ENCODE peak calls at places on chromosomes 11 and 22, in four cellular contexts. A, R, V and F are unnamed samples.
A peak's percentile ranks its signal among the peaks of the same experiment; 100 is the strongest.

GRCh38 chr11:120648706-120649250 is 137.2 kb downstream of the GRIK4 start:
- DNase-seq in A (no peak), R (no peak), V (no peak), F (no peak)

GRCh38 chr11:2761131-2762030 is 61.6 kb upstream of the KCNQ1OT1 start:
- DNase-seq in A (no peak), R (no peak), V (no peak), F (no peak)

GRCh38 chr22:48357961-48358360 is 1469.7 kb downstream of the BRD1 start:
- DNase-seq in A (no peak), R (no peak), V (no peak), F (no peak)

GRCh38 chr22:49838771-49839717 is 11.4 kb upstream of the BRD1 start:
- DNase-seq in A (peak; percentile 78), R (peak; percentile 56), V (peak; percentile 25), F (no peak)

GRCh38 chr11:111531687-111532364 is 8.7 kb upstream of the LAYN start:
- DNase-seq in A (peak; percentile 64), R (no peak), V (no peak), F (no peak)

GRCh38 chr11:57649826-57650738 is at the start of gene YPEL4:
- DNase-seq in A (peak; percentile 26), R (peak; percentile 74), V (no peak), F (no peak)

GRCh38 chr11:109853156-109853776 is 239.9 kb upstream of the ZC3H12C start:
- DNase-seq in A (no peak), R (no peak), V (peak; percentile 3), F (no peak)

GRCh38 chr11:85875505-85875904 is 20.3 kb downstream of the CCDC83 start:
- DNase-seq in A (no peak), R (no peak), V (no peak), F (no peak)

GRCh38 chr22:49502126-49502826 is 325.4 kb downstream of the BRD1 start:
- DNase-seq in A (no peak), R (no peak), V (no peak), F (no peak)

GRCh38 chr11:121241300-121242176 is 51.0 kb upstream of the SC5D start:
- DNase-seq in A (no peak), R (no peak), V (peak; percentile 10), F (no peak)

GRCh38 chr11:15845261-15845660 is 511.1 kb downstream of the SOX6 start:
- DNase-seq in A (no peak), R (no peak), V (peak; percentile 14), F (no peak)

GRCh38 chr11:16012125-16012751 is 344.1 kb downstream of the SOX6 start:
- DNase-seq in A (no peak), R (no peak), V (no peak), F (no peak)

GRCh38 chr22:46661221-46661851 is 41.1 kb downstream of the GRAMD4 start:
- DNase-seq in A (peak; percentile 41), R (peak; percentile 26), V (no peak), F (no peak)

GRCh38 chr22:42073568-42074152 is 388 bp upstream of the PHETA2 start:
- DNase-seq in A (no peak), R (no peak), V (no peak), F (no peak)